ENCODE peak calls at places on chromosomes 3 and 15, in eight cellular contexts. One of them, this sample, is unnamed.

GRCh38 chr15:66670698-66671580 is 31.1 kb upstream of the SMAD6 start:
- DNase-seq in stomach: peak
- DNase-seq in NCI-H1092 treated with DMSO at 0.1 percent for 48 hours: no peak
- DNase-seq in fibroblast of villous mesenchyme: no peak
- DNase-seq in stimulated activated CD4-positive, alpha-beta T cell treated with anti-CD3 and anti-CD28 coated beads, Interleukin-15, amount 100 ng/mL, for 24 hours: no peak
- DNase-seq in cardiac muscle cell: no peak
- DNase-seq in stimulated activated CD8-positive, alpha-beta memory T cell treated with anti-CD3 and anti-CD28 coated beads, Interleukin-4, amount 100 ng/mL, for 48 hours: no peak
- DNase-seq in AG20443: no peak
- DNase-seq in this sample: no peak

GRCh38 chr3:52227117-52227516 is 1.7 kb upstream of the TLR9 start:
- DNase-seq in stomach: no peak
- DNase-seq in NCI-H1092 treated with DMSO at 0.1 percent for 48 hours: no peak
- DNase-seq in fibroblast of villous mesenchyme: no peak
- DNase-seq in stimulated activated CD4-positive, alpha-beta T cell treated with anti-CD3 and anti-CD28 coated beads, Interleukin-15, amount 100 ng/mL, for 24 hours: no peak
- DNase-seq in cardiac muscle cell: no peak
- DNase-seq in stimulated activated CD8-positive, alpha-beta memory T cell treated with anti-CD3 and anti-CD28 coated beads, Interleukin-4, amount 100 ng/mL, for 48 hours: no peak
- DNase-seq in AG20443: no peak
- DNase-seq in this sample: peak

GRCh38 chr3:64651791-64652241 is 36.0 kb downstream of the ADAMTS9 start:
- DNase-seq in stomach: no peak
- DNase-seq in NCI-H1092 treated with DMSO at 0.1 percent for 48 hours: no peak
- DNase-seq in fibroblast of villous mesenchyme: no peak
- DNase-seq in stimulated activated CD4-positive, alpha-beta T cell treated with anti-CD3 and anti-CD28 coated beads, Interleukin-15, amount 100 ng/mL, for 24 hours: no peak
- DNase-seq in cardiac muscle cell: no peak
- DNase-seq in stimulated activated CD8-positive, alpha-beta memory T cell treated with anti-CD3 and anti-CD28 coated beads, Interleukin-4, amount 100 ng/mL, for 48 hours: no peak
- DNase-seq in AG20443: peak
- DNase-seq in this sample: no peak

GRCh38 chr15:40937762-40938529 is 8.8 kb downstream of the DLL4 start:
- DNase-seq in stomach: no peak
- DNase-seq in NCI-H1092 treated with DMSO at 0.1 percent for 48 hours: no peak
- DNase-seq in fibroblast of villous mesenchyme: no peak
- DNase-seq in stimulated activated CD4-positive, alpha-beta T cell treated with anti-CD3 and anti-CD28 coated beads, Interleukin-15, amount 100 ng/mL, for 24 hours: no peak
- DNase-seq in cardiac muscle cell: no peak
- DNase-seq in stimulated activated CD8-positive, alpha-beta memory T cell treated with anti-CD3 and anti-CD28 coated beads, Interleukin-4, amount 100 ng/mL, for 48 hours: no peak
- DNase-seq in AG20443: no peak
- DNase-seq in this sample: no peak

GRCh38 chr15:70788114-70789049 is 25.0 kb upstream of the UACA start:
- DNase-seq in stomach: no peak
- DNase-seq in NCI-H1092 treated with DMSO at 0.1 percent for 48 hours: no peak
- DNase-seq in fibroblast of villous mesenchyme: peak
- DNase-seq in stimulated activated CD4-positive, alpha-beta T cell treated with anti-CD3 and anti-CD28 coated beads, Interleukin-15, amount 100 ng/mL, for 24 hours: no peak
- DNase-seq in cardiac muscle cell: no peak
- DNase-seq in stimulated activated CD8-positive, alpha-beta memory T cell treated with anti-CD3 and anti-CD28 coated beads, Interleukin-4, amount 100 ng/mL, for 48 hours: no peak
- DNase-seq in AG20443: no peak
- DNase-seq in this sample: no peak

GRCh38 chr3:36417237-36417636 is 36.9 kb downstream of the STAC start:
- DNase-seq in stomach: no peak
- DNase-seq in NCI-H1092 treated with DMSO at 0.1 percent for 48 hours: no peak
- DNase-seq in fibroblast of villous mesenchyme: no peak
- DNase-seq in stimulated activated CD4-positive, alpha-beta T cell treated with anti-CD3 and anti-CD28 coated beads, Interleukin-15, amount 100 ng/mL, for 24 hours: no peak
- DNase-seq in cardiac muscle cell: no peak
- DNase-seq in stimulated activated CD8-positive, alpha-beta memory T cell treated with anti-CD3 and anti-CD28 coated beads, Interleukin-4, amount 100 ng/mL, for 48 hours: no peak
- DNase-seq in AG20443: no peak
- DNase-seq in this sample: no peak

GRCh38 chr15:90037961-90038633 is 37.0 kb downstream of the ZNF710 start:
- DNase-seq in stomach: no peak
- DNase-seq in NCI-H1092 treated with DMSO at 0.1 percent for 48 hours: no peak
- DNase-seq in fibroblast of villous mesenchyme: peak
- DNase-seq in stimulated activated CD4-positive, alpha-beta T cell treated with anti-CD3 and anti-CD28 coated beads, Interleukin-15, amount 100 ng/mL, for 24 hours: peak
- DNase-seq in cardiac muscle cell: no peak
- DNase-seq in stimulated activated CD8-positive, alpha-beta memory T cell treated with anti-CD3 and anti-CD28 coated beads, Interleukin-4, amount 100 ng/mL, for 48 hours: peak
- DNase-seq in AG20443: no peak
- DNase-seq in this sample: no peak

GRCh38 chr3:195698325-195699147 is 22.2 kb upstream of the MUC20 start:
- DNase-seq in stomach: no peak
- DNase-seq in NCI-H1092 treated with DMSO at 0.1 percent for 48 hours: no peak
- DNase-seq in fibroblast of villous mesenchyme: peak
- DNase-seq in stimulated activated CD4-positive, alpha-beta T cell treated with anti-CD3 and anti-CD28 coated beads, Interleukin-15, amount 100 ng/mL, for 24 hours: no peak
- DNase-seq in cardiac muscle cell: no peak
- DNase-seq in stimulated activated CD8-positive, alpha-beta memory T cell treated with anti-CD3 and anti-CD28 coated beads, Interleukin-4, amount 100 ng/mL, for 48 hours: no peak
- DNase-seq in AG20443: no peak
- DNase-seq in this sample: no peak

GRCh38 chr15:55758580-55758986 is 15.6 kb upstream of the PRTG start:
- DNase-seq in stomach: no peak
- DNase-seq in NCI-H1092 treated with DMSO at 0.1 percent for 48 hours: no peak
- DNase-seq in fibroblast of villous mesenchyme: peak
- DNase-seq in stimulated activated CD4-positive, alpha-beta T cell treated with anti-CD3 and anti-CD28 coated beads, Interleukin-15, amount 100 ng/mL, for 24 hours: no peak
- DNase-seq in cardiac muscle cell: no peak
- DNase-seq in stimulated activated CD8-positive, alpha-beta memory T cell treated with anti-CD3 and anti-CD28 coated beads, Interleukin-4, amount 100 ng/mL, for 48 hours: no peak
- DNase-seq in AG20443: no peak
- DNase-seq in this sample: peak

GRCh38 chr3:46449755-46450552 is 14.8 kb downstream of the LTF start:
- DNase-seq in stomach: no peak
- DNase-seq in NCI-H1092 treated with DMSO at 0.1 percent for 48 hours: no peak
- DNase-seq in fibroblast of villous mesenchyme: peak
- DNase-seq in stimulated activated CD4-positive, alpha-beta T cell treated with anti-CD3 and anti-CD28 coated beads, Interleukin-15, amount 100 ng/mL, for 24 hours: peak
- DNase-seq in cardiac muscle cell: no peak
- DNase-seq in stimulated activated CD8-positive, alpha-beta memory T cell treated with anti-CD3 and anti-CD28 coated beads, Interleukin-4, amount 100 ng/mL, for 48 hours: no peak
- DNase-seq in AG20443: peak
- DNase-seq in this sample: no peak

GRCh38 chr3:134761213-134761612 is 33.8 kb upstream of the EPHB1 start:
- DNase-seq in stomach: no peak
- DNase-seq in NCI-H1092 treated with DMSO at 0.1 percent for 48 hours: no peak
- DNase-seq in fibroblast of villous mesenchyme: no peak
- DNase-seq in stimulated activated CD4-positive, alpha-beta T cell treated with anti-CD3 and anti-CD28 coated beads, Interleukin-15, amount 100 ng/mL, for 24 hours: no peak
- DNase-seq in cardiac muscle cell: peak
- DNase-seq in stimulated activated CD8-positive, alpha-beta memory T cell treated with anti-CD3 and anti-CD28 coated beads, Interleukin-4, amount 100 ng/mL, for 48 hours: no peak
- DNase-seq in AG20443: no peak
- DNase-seq in this sample: no peak

GRCh38 chr15:98904466-98905048 is 103.0 kb downstream of the PGPEP1L start:
- DNase-seq in stomach: no peak
- DNase-seq in NCI-H1092 treated with DMSO at 0.1 percent for 48 hours: no peak
- DNase-seq in fibroblast of villous mesenchyme: peak
- DNase-seq in stimulated activated CD4-positive, alpha-beta T cell treated with anti-CD3 and anti-CD28 coated beads, Interleukin-15, amount 100 ng/mL, for 24 hours: peak
- DNase-seq in cardiac muscle cell: no peak
- DNase-seq in stimulated activated CD8-positive, alpha-beta memory T cell treated with anti-CD3 and anti-CD28 coated beads, Interleukin-4, amount 100 ng/mL, for 48 hours: no peak
- DNase-seq in AG20443: peak
- DNase-seq in this sample: peak

GRCh38 chr15:76285241-76285825 is 25.9 kb downstream of the ETFA start:
- DNase-seq in stomach: no peak
- DNase-seq in NCI-H1092 treated with DMSO at 0.1 percent for 48 hours: no peak
- DNase-seq in fibroblast of villous mesenchyme: peak
- DNase-seq in stimulated activated CD4-positive, alpha-beta T cell treated with anti-CD3 and anti-CD28 coated beads, Interleukin-15, amount 100 ng/mL, for 24 hours: no peak
- DNase-seq in cardiac muscle cell: no peak
- DNase-seq in stimulated activated CD8-positive, alpha-beta memory T cell treated with anti-CD3 and anti-CD28 coated beads, Interleukin-4, amount 100 ng/mL, for 48 hours: no peak
- DNase-seq in AG20443: peak
- DNase-seq in this sample: no peak

GRCh38 chr15:31179683-31180082 is 78.2 kb upstream of the TRPM1 start:
- DNase-seq in stomach: no peak
- DNase-seq in NCI-H1092 treated with DMSO at 0.1 percent for 48 hours: no peak
- DNase-seq in fibroblast of villous mesenchyme: no peak
- DNase-seq in stimulated activated CD4-positive, alpha-beta T cell treated with anti-CD3 and anti-CD28 coated beads, Interleukin-15, amount 100 ng/mL, for 24 hours: no peak
- DNase-seq in cardiac muscle cell: no peak
- DNase-seq in stimulated activated CD8-positive, alpha-beta memory T cell treated with anti-CD3 and anti-CD28 coated beads, Interleukin-4, amount 100 ng/mL, for 48 hours: no peak
- DNase-seq in AG20443: no peak
- DNase-seq in this sample: peak

GRCh38 chr3:188037965-188038581 is 115.9 kb upstream of the LPP start:
- DNase-seq in stomach: no peak
- DNase-seq in NCI-H1092 treated with DMSO at 0.1 percent for 48 hours: no peak
- DNase-seq in fibroblast of villous mesenchyme: no peak
- DNase-seq in stimulated activated CD4-positive, alpha-beta T cell treated with anti-CD3 and anti-CD28 coated beads, Interleukin-15, amount 100 ng/mL, for 24 hours: no peak
- DNase-seq in cardiac muscle cell: no peak
- DNase-seq in stimulated activated CD8-positive, alpha-beta memory T cell treated with anti-CD3 and anti-CD28 coated beads, Interleukin-4, amount 100 ng/mL, for 48 hours: no peak
- DNase-seq in AG20443: no peak
- DNase-seq in this sample: no peak

GRCh38 chr3:123546133-123546755 is 38.6 kb downstream of the HACD2 start:
- DNase-seq in stomach: no peak
- DNase-seq in NCI-H1092 treated with DMSO at 0.1 percent for 48 hours: no peak
- DNase-seq in fibroblast of villous mesenchyme: peak
- DNase-seq in stimulated activated CD4-positive, alpha-beta T cell treated with anti-CD3 and anti-CD28 coated beads, Interleukin-15, amount 100 ng/mL, for 24 hours: no peak
- DNase-seq in cardiac muscle cell: no peak
- DNase-seq in stimulated activated CD8-positive, alpha-beta memory T cell treated with anti-CD3 and anti-CD28 coated beads, Interleukin-4, amount 100 ng/mL, for 48 hours: no peak
- DNase-seq in AG20443: no peak
- DNase-seq in this sample: no peak